ENCODE peak calls at places on chromosomes 3 and 15, in seven cellular contexts. L is left ventricle myocardium inferior, N is H9, D is GM12878, U is IMR-90, G is HCT116, X is cardiac muscle cell. M is an unnamed sample. For H3K9me3, the result is how much of the 10 kb centered on the place peaks cover.

GRCh38 chr3:25604107-25604805 is 60.5 kb downstream of the TOP2B start:
- DNase-seq in D (no peak), U (peak), X (peak), G (no peak), L (no peak), N (no peak), M (no peak)

GRCh38 chr15:73794501-73795133 is 41.5 kb upstream of the INSYN1 start:
- DNase-seq in L (no peak), N (no peak), G (peak), D (no peak), X (peak), U (peak), M (no peak)

GRCh38 chr15:52008698-52009434 is 10.2 kb upstream of the MAPK6 start:
- DNase-seq in L (no peak), G (no peak), D (peak), N (no peak), U (no peak), X (no peak), M (no peak)

GRCh38 chr3:134294302-134294925 is 43.8 kb upstream of the RYK start:
- DNase-seq in X (no peak), L (no peak), G (no peak), N (no peak), U (no peak), D (peak), M (no peak)

GRCh38 chr3:189334064-189334920 is 162.5 kb downstream of the TPRG1 start:
- DNase-seq in G (no peak), U (no peak), X (no peak), D (no peak), L (no peak), N (no peak), M (no peak)

GRCh38 chr15:73058437-73058836 is 6.2 kb downstream of the NEO1 start:
- DNase-seq in N (no peak), U (no peak), L (no peak), D (no peak), X (no peak), G (no peak), M (no peak)

GRCh38 chr3:105953831-105954230 is 85.0 kb upstream of the CBLB start:
- DNase-seq in U (no peak), D (no peak), X (no peak), L (no peak), G (no peak), N (no peak), M (no peak)

GRCh38 chr15:31843426-31844055 is 186.8 kb upstream of the CHRNA7 start:
- DNase-seq in N (no peak), U (no peak), X (no peak), L (no peak), G (no peak), D (no peak), M (no peak)

GRCh38 chr15:23866832-23867231 is 179.7 kb upstream of the NDN start:
- DNase-seq in N (no peak), U (no peak), L (no peak), X (peak), G (no peak), D (no peak), M (no peak)

GRCh38 chr3:12143949-12144504 is 14.7 kb downstream of the TIMP4 start:
- DNase-seq in X (peak), U (peak), G (no peak), N (no peak), D (no peak), L (peak), M (no peak)

GRCh38 chr3:63086190-63086589 is 191.9 kb upstream of the SYNPR start:
- DNase-seq in G (no peak), U (no peak), N (no peak), L (no peak), D (no peak), X (no peak), M (no peak)

GRCh38 chr15:39579487-39580116 is 1.3 kb upstream of the THBS1 start:
- DNase-seq in G (peak), X (peak), U (peak), D (no peak), L (peak), N (peak), M (no peak)

GRCh38 chr15:45022871-45023658 is at the start of gene SORD:
- DNase-seq in X (peak), G (peak), L (peak), N (peak), U (peak), D (no peak), M (peak)

GRCh38 chr15:45023659-45024320 is 795 bp downstream of the SORD start:
- DNase-seq in L (no peak), N (no peak), U (peak), X (peak), D (no peak), G (no peak), M (no peak)

GRCh38 chr15:45026646-45027045 is 3.7 kb downstream of the SORD start:
- DNase-seq in U (no peak), X (no peak), D (no peak), G (no peak), L (no peak), N (no peak), M (no peak)

GRCh38 chr15:45030743-45031142 is 7.7 kb downstream of the SORD start:
- DNase-seq in G (no peak), D (no peak), L (no peak), X (no peak), U (no peak), N (no peak), M (no peak)

DNA sequence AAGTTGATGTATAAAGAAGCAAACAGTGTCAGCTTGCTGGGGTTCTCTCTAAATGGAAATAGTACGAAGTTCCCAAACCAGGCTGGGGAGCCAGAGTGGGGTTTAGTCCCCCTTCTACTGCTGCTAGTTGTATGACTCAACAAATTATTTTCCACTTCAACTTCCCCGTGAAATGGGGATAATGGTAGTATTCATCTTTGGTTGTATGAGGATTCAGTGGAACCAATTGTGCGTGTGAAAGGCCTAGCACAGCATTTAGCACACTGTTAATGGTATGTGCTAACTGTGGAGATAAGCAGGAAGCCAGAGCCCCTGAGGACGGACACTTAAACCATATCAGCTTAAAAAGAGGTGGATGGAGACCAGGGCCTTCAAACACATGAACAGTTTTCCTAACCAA is 4.2 kb downstream of the SORD start:
- DNase-seq in D (no peak), U (no peak), N (no peak), X (no peak), G (no peak), L (no peak), M (no peak)
- H3K9me3 ChIP-seq in D (under half), U (under half), N (under half), X (under half), G (under half), L (under half), M (under half)

GRCh38 chr3:114329823-114330222 is 36.0 kb downstream of the TIGIT start:
- DNase-seq in D (no peak), G (no peak), N (no peak), U (no peak), L (no peak), X (no peak), M (no peak)

GRCh38 chr3:114331007-114331406 is 37.2 kb downstream of the TIGIT start:
- DNase-seq in N (no peak), D (no peak), L (no peak), G (no peak), X (no peak), U (no peak), M (no peak)

GRCh38 chr3:114332342-114333179 is 38.7 kb downstream of the TIGIT start:
- DNase-seq in D (no peak), N (no peak), X (no peak), G (no peak), U (no peak), L (no peak), M (no peak)

GRCh38 chr3:114333180-114333922 is 39.5 kb downstream of the TIGIT start:
- DNase-seq in N (no peak), D (no peak), U (no peak), L (no peak), X (peak), G (no peak), M (no peak)

DNA sequence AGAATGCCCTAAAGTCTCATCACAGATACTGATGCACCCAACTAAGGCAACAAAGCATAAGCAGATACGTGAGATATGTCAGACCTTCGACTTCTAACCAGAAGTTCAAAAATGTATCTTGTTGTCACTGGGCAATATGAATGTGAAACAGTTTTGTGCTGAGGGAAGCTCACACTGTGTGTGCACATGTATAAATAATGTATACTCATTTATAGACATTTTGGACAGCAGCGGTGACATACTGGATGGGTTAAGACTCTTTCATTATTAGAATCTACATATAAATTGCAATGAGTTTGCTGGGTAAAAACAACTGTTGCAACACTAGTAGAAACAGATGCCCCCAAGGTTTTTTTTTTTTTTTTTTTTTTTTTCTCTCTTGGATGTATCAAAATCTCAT is 37.9 kb downstream of the TIGIT start:
- DNase-seq in X (no peak), D (no peak), N (no peak), U (no peak), G (no peak), L (no peak), M (no peak)
- H3K9me3 ChIP-seq in X (under half), D (under half), N (under half), U (under half), G (under half), L (under half), M (under half)

GRCh38 chr15:56215769-56216168 is 27.9 kb downstream of the RFX7 start:
- DNase-seq in G (no peak), N (no peak), D (no peak), X (peak), U (peak), L (no peak), M (no peak)
- H3K9me3 ChIP-seq in G (under half), N (under half), D (under half), X (under half), U (under half), L (under half), M (under half)

GRCh38 chr3:13519392-13519791 is 29.5 kb upstream of the FBLN2 start:
- DNase-seq in N (peak), U (no peak), D (no peak), X (no peak), G (no peak), L (no peak), M (no peak)
- H3K9me3 ChIP-seq in N (under half), U (under half), D (under half), X (under half), G (under half), L (under half), M (under half)

GRCh38 chr15:32888221-32888761 is 170.5 kb downstream of the GREM1 start:
- DNase-seq in N (no peak), G (no peak), D (no peak), U (peak), L (no peak), X (no peak), M (no peak)
- H3K9me3 ChIP-seq in N (under half), G (under half), D (under half), U (under half), L (under half), X (under half), M (under half)

M was measured in T-helper 17 cell.